ENCODE peak calls at places on chromosomes 1 and 21, in seven cellular contexts. One of them, this sample, is unnamed.

GRCh38 chr1:66402194-66402593 is 131.8 kb upstream of the SGIP1 start:
- DNase-seq in HFF-Myc: no peak
- DNase-seq in SHP77 treated with DMSO at 0.1 percent for 48 hours: no peak
- DNase-seq in HTR-8/SVneo: no peak
- DNase-seq in neural progenitor cell: no peak
- DNase-seq in H4: no peak
- DNase-seq in CD4-positive, alpha-beta T cell: no peak
- DNase-seq in this sample: peak; percentile 52

GRCh38 chr1:23083714-23084480 is 64.6 kb downstream of the KDM1A start:
- DNase-seq in HFF-Myc: no peak
- DNase-seq in CD4-positive, alpha-beta T cell: no peak
- DNase-seq in H4: no peak
- DNase-seq in SHP77 treated with DMSO at 0.1 percent for 48 hours: no peak
- DNase-seq in neural progenitor cell: no peak
- DNase-seq in HTR-8/SVneo: no peak
- DNase-seq in this sample: no peak

GRCh38 chr21:42649122-42650032 is 4.0 kb upstream of the PDE9A start:
- DNase-seq in neural progenitor cell: no peak
- DNase-seq in HTR-8/SVneo: no peak
- DNase-seq in H4: no peak
- DNase-seq in SHP77 treated with DMSO at 0.1 percent for 48 hours: no peak
- DNase-seq in CD4-positive, alpha-beta T cell: no peak
- DNase-seq in HFF-Myc: no peak
- DNase-seq in this sample: no peak

GRCh38 chr1:244730934-244731434 is 78.1 kb downstream of the DESI2 start:
- DNase-seq in H4: no peak
- DNase-seq in HTR-8/SVneo: no peak
- DNase-seq in SHP77 treated with DMSO at 0.1 percent for 48 hours: no peak
- DNase-seq in HFF-Myc: no peak
- DNase-seq in CD4-positive, alpha-beta T cell: no peak
- DNase-seq in neural progenitor cell: no peak
- DNase-seq in this sample: no peak

GRCh38 chr1:201142011-201142853 is 12.0 kb downstream of the TMEM9 start:
- DNase-seq in SHP77 treated with DMSO at 0.1 percent for 48 hours: no peak
- DNase-seq in CD4-positive, alpha-beta T cell: no peak
- DNase-seq in HFF-Myc: no peak
- DNase-seq in neural progenitor cell: no peak
- DNase-seq in H4: no peak
- DNase-seq in HTR-8/SVneo: no peak
- DNase-seq in this sample: no peak

GRCh38 chr1:24465638-24466037 is 37.0 kb upstream of the RCAN3 start:
- DNase-seq in H4: no peak
- DNase-seq in SHP77 treated with DMSO at 0.1 percent for 48 hours: no peak
- DNase-seq in HFF-Myc: no peak
- DNase-seq in CD4-positive, alpha-beta T cell: no peak
- DNase-seq in HTR-8/SVneo: no peak
- DNase-seq in neural progenitor cell: no peak
- DNase-seq in this sample: no peak

GRCh38 chr1:234478481-234479309 is at the start of gene TARBP1:
- DNase-seq in H4: peak; percentile 52
- DNase-seq in SHP77 treated with DMSO at 0.1 percent for 48 hours: peak; percentile 56
- DNase-seq in HTR-8/SVneo: peak; percentile 94
- DNase-seq in CD4-positive, alpha-beta T cell: peak; percentile 67
- DNase-seq in HFF-Myc: peak; percentile 19
- DNase-seq in neural progenitor cell: peak; percentile 90
- DNase-seq in this sample: peak; percentile 81

GRCh38 chr1:158013840-158014520 is 20.5 kb downstream of the KIRREL1 start:
- DNase-seq in neural progenitor cell: peak; percentile 90
- DNase-seq in HFF-Myc: no peak
- DNase-seq in SHP77 treated with DMSO at 0.1 percent for 48 hours: no peak
- DNase-seq in CD4-positive, alpha-beta T cell: no peak
- DNase-seq in HTR-8/SVneo: no peak
- DNase-seq in H4: no peak
- DNase-seq in this sample: no peak

GRCh38 chr1:170318736-170319135 is 173.0 kb downstream of the NTMT2 start:
- DNase-seq in HTR-8/SVneo: no peak
- DNase-seq in H4: no peak
- DNase-seq in neural progenitor cell: no peak
- DNase-seq in SHP77 treated with DMSO at 0.1 percent for 48 hours: no peak
- DNase-seq in CD4-positive, alpha-beta T cell: no peak
- DNase-seq in HFF-Myc: no peak
- DNase-seq in this sample: no peak

GRCh38 chr1:121519042-121519755 is 334.4 kb downstream of the SRGAP2C start:
- DNase-seq in H4: peak; percentile 67
- DNase-seq in HTR-8/SVneo: peak; percentile 65
- DNase-seq in CD4-positive, alpha-beta T cell: peak; percentile 81
- DNase-seq in neural progenitor cell: peak; percentile 86
- DNase-seq in SHP77 treated with DMSO at 0.1 percent for 48 hours: peak; percentile 46
- DNase-seq in HFF-Myc: no peak
- DNase-seq in this sample: peak; percentile 45

GRCh38 chr21:29335720-29336119 is 37.0 kb downstream of the BACH1 start:
- DNase-seq in HFF-Myc: no peak
- DNase-seq in CD4-positive, alpha-beta T cell: no peak
- DNase-seq in H4: no peak
- DNase-seq in HTR-8/SVneo: no peak
- DNase-seq in neural progenitor cell: no peak
- DNase-seq in SHP77 treated with DMSO at 0.1 percent for 48 hours: no peak
- DNase-seq in this sample: no peak

GRCh38 chr1:88736633-88737248 is 52.7 kb downstream of the PKN2 start:
- DNase-seq in HFF-Myc: peak; percentile 29
- DNase-seq in CD4-positive, alpha-beta T cell: no peak
- DNase-seq in neural progenitor cell: peak; percentile 25
- DNase-seq in SHP77 treated with DMSO at 0.1 percent for 48 hours: no peak
- DNase-seq in H4: peak; percentile 9
- DNase-seq in HTR-8/SVneo: peak; percentile 7
- DNase-seq in this sample: no peak

GRCh38 chr21:45756029-45756428 is 112.5 kb downstream of the PCBP3 start:
- DNase-seq in HTR-8/SVneo: no peak
- DNase-seq in H4: no peak
- DNase-seq in HFF-Myc: no peak
- DNase-seq in SHP77 treated with DMSO at 0.1 percent for 48 hours: no peak
- DNase-seq in CD4-positive, alpha-beta T cell: no peak
- DNase-seq in neural progenitor cell: no peak
- DNase-seq in this sample: no peak

GRCh38 chr1:9196129-9197040 is 38.2 kb upstream of the H6PD start:
- DNase-seq in HFF-Myc: no peak
- DNase-seq in H4: peak; percentile 37
- DNase-seq in HTR-8/SVneo: peak; percentile 46
- DNase-seq in CD4-positive, alpha-beta T cell: peak; percentile 47
- DNase-seq in SHP77 treated with DMSO at 0.1 percent for 48 hours: peak; percentile 39
- DNase-seq in neural progenitor cell: peak; percentile 77
- DNase-seq in this sample: peak; percentile 46

GRCh38 chr1:216812966-216813365 is 89.7 kb upstream of the ESRRG start:
- DNase-seq in HTR-8/SVneo: no peak
- DNase-seq in HFF-Myc: peak; percentile 7
- DNase-seq in CD4-positive, alpha-beta T cell: no peak
- DNase-seq in neural progenitor cell: no peak
- DNase-seq in H4: no peak
- DNase-seq in SHP77 treated with DMSO at 0.1 percent for 48 hours: no peak
- DNase-seq in this sample: no peak

GRCh38 chr1:115090547-115090946 is 1.2 kb upstream of the TSPAN2 start:
- DNase-seq in HFF-Myc: no peak
- DNase-seq in neural progenitor cell: peak; percentile 17
- DNase-seq in H4: no peak
- DNase-seq in HTR-8/SVneo: no peak
- DNase-seq in SHP77 treated with DMSO at 0.1 percent for 48 hours: no peak
- DNase-seq in CD4-positive, alpha-beta T cell: no peak
- DNase-seq in this sample: peak; percentile 53

GRCh38 chr1:206761369-206761768 is 9.2 kb upstream of the IL19 start:
- DNase-seq in SHP77 treated with DMSO at 0.1 percent for 48 hours: no peak
- DNase-seq in HFF-Myc: no peak
- DNase-seq in HTR-8/SVneo: no peak
- DNase-seq in neural progenitor cell: peak; percentile 27
- DNase-seq in CD4-positive, alpha-beta T cell: no peak
- DNase-seq in H4: no peak
- DNase-seq in this sample: no peak

GRCh38 chr1:54227836-54228435 is 28.0 kb downstream of the MRPL37 start:
- DNase-seq in HFF-Myc: no peak
- DNase-seq in neural progenitor cell: peak; percentile 67
- DNase-seq in SHP77 treated with DMSO at 0.1 percent for 48 hours: no peak
- DNase-seq in HTR-8/SVneo: no peak
- DNase-seq in CD4-positive, alpha-beta T cell: no peak
- DNase-seq in H4: no peak
- DNase-seq in this sample: no peak

GRCh38 chr1:230163205-230163604 is 96.2 kb downstream of the GALNT2 start:
- DNase-seq in HFF-Myc: peak; percentile 55
- DNase-seq in H4: no peak
- DNase-seq in SHP77 treated with DMSO at 0.1 percent for 48 hours: no peak
- DNase-seq in neural progenitor cell: no peak
- DNase-seq in HTR-8/SVneo: no peak
- DNase-seq in CD4-positive, alpha-beta T cell: no peak
- DNase-seq in this sample: no peak

GRCh38 chr1:74772945-74773344 is 40.0 kb downstream of the TYW3 start:
- DNase-seq in H4: peak; percentile 79
- DNase-seq in SHP77 treated with DMSO at 0.1 percent for 48 hours: no peak
- DNase-seq in HTR-8/SVneo: no peak
- DNase-seq in HFF-Myc: no peak
- DNase-seq in CD4-positive, alpha-beta T cell: no peak
- DNase-seq in neural progenitor cell: no peak
- DNase-seq in this sample: no peak

GRCh38 chr1:15540201-15540600 is 13.6 kb downstream of the DNAJC16 start:
- DNase-seq in neural progenitor cell: no peak
- DNase-seq in H4: peak; percentile 30
- DNase-seq in HFF-Myc: no peak
- DNase-seq in HTR-8/SVneo: no peak
- DNase-seq in CD4-positive, alpha-beta T cell: no peak
- DNase-seq in SHP77 treated with DMSO at 0.1 percent for 48 hours: no peak
- DNase-seq in this sample: no peak

This sample was measured in left colon.